ENCODE peak calls at places on chromosome 4, in seven cellular contexts. One of them, this sample, is unnamed.

GRCh38 chr4:7807351-7807921 is 132.2 kb downstream of the AFAP1 start:
- DNase-seq in stimulated activated CD8-positive, alpha-beta memory T cell treated with anti-CD3 and anti-CD28 coated beads, Interleukin-4, amount 100 ng/mL, for 4 hours: no peak
- DNase-seq in left ventricle myocardium inferior: peak
- DNase-seq in activated naive CD4-positive, alpha-beta T cell treated with anti-CD3 and anti-CD28 coated beads, Interleukin-2, amount 10 ng/mL, durations not matched to agents 7 days and 5 days: no peak
- DNase-seq in GM23248: no peak
- DNase-seq in iPS DF 6.9: no peak
- DNase-seq in activated CD4-positive, CD25-positive, alpha-beta regulatory T cell: no peak
- DNase-seq in this sample: no peak

GRCh38 chr4:183142566-183143545 is 43.8 kb downstream of the WWC2 start:
- DNase-seq in activated CD4-positive, CD25-positive, alpha-beta regulatory T cell: no peak
- DNase-seq in activated naive CD4-positive, alpha-beta T cell treated with anti-CD3 and anti-CD28 coated beads, Interleukin-2, amount 10 ng/mL, durations not matched to agents 7 days and 5 days: no peak
- DNase-seq in GM23248: peak
- DNase-seq in stimulated activated CD8-positive, alpha-beta memory T cell treated with anti-CD3 and anti-CD28 coated beads, Interleukin-4, amount 100 ng/mL, for 4 hours: no peak
- DNase-seq in left ventricle myocardium inferior: peak
- DNase-seq in iPS DF 6.9: no peak
- DNase-seq in this sample: no peak

GRCh38 chr4:19727141-19727540 is 524.6 kb upstream of the SLIT2 start:
- DNase-seq in iPS DF 6.9: no peak
- DNase-seq in activated CD4-positive, CD25-positive, alpha-beta regulatory T cell: no peak
- DNase-seq in left ventricle myocardium inferior: no peak
- DNase-seq in stimulated activated CD8-positive, alpha-beta memory T cell treated with anti-CD3 and anti-CD28 coated beads, Interleukin-4, amount 100 ng/mL, for 4 hours: no peak
- DNase-seq in GM23248: no peak
- DNase-seq in activated naive CD4-positive, alpha-beta T cell treated with anti-CD3 and anti-CD28 coated beads, Interleukin-2, amount 10 ng/mL, durations not matched to agents 7 days and 5 days: no peak
- DNase-seq in this sample: no peak

GRCh38 chr4:188107931-188108843 is 1.2 kb downstream of the TRIML2 start:
- DNase-seq in iPS DF 6.9: peak
- DNase-seq in GM23248: peak
- DNase-seq in left ventricle myocardium inferior: no peak
- DNase-seq in activated CD4-positive, CD25-positive, alpha-beta regulatory T cell: no peak
- DNase-seq in stimulated activated CD8-positive, alpha-beta memory T cell treated with anti-CD3 and anti-CD28 coated beads, Interleukin-4, amount 100 ng/mL, for 4 hours: no peak
- DNase-seq in activated naive CD4-positive, alpha-beta T cell treated with anti-CD3 and anti-CD28 coated beads, Interleukin-2, amount 10 ng/mL, durations not matched to agents 7 days and 5 days: no peak
- DNase-seq in this sample: no peak

GRCh38 chr4:38889143-38889542 is 21.5 kb downstream of the FAM114A1 start:
- DNase-seq in activated naive CD4-positive, alpha-beta T cell treated with anti-CD3 and anti-CD28 coated beads, Interleukin-2, amount 10 ng/mL, durations not matched to agents 7 days and 5 days: no peak
- DNase-seq in stimulated activated CD8-positive, alpha-beta memory T cell treated with anti-CD3 and anti-CD28 coated beads, Interleukin-4, amount 100 ng/mL, for 4 hours: no peak
- DNase-seq in GM23248: peak
- DNase-seq in activated CD4-positive, CD25-positive, alpha-beta regulatory T cell: no peak
- DNase-seq in left ventricle myocardium inferior: no peak
- DNase-seq in iPS DF 6.9: no peak
- DNase-seq in this sample: no peak

GRCh38 chr4:185138161-185138560 is 4.9 kb upstream of the SLC25A4 start:
- DNase-seq in activated naive CD4-positive, alpha-beta T cell treated with anti-CD3 and anti-CD28 coated beads, Interleukin-2, amount 10 ng/mL, durations not matched to agents 7 days and 5 days: no peak
- DNase-seq in GM23248: no peak
- DNase-seq in iPS DF 6.9: no peak
- DNase-seq in left ventricle myocardium inferior: no peak
- DNase-seq in stimulated activated CD8-positive, alpha-beta memory T cell treated with anti-CD3 and anti-CD28 coated beads, Interleukin-4, amount 100 ng/mL, for 4 hours: no peak
- DNase-seq in activated CD4-positive, CD25-positive, alpha-beta regulatory T cell: no peak
- DNase-seq in this sample: no peak

GRCh38 chr4:5881340-5881739 is 11.5 kb downstream of the CRMP1 start:
- DNase-seq in activated naive CD4-positive, alpha-beta T cell treated with anti-CD3 and anti-CD28 coated beads, Interleukin-2, amount 10 ng/mL, durations not matched to agents 7 days and 5 days: no peak
- DNase-seq in activated CD4-positive, CD25-positive, alpha-beta regulatory T cell: no peak
- DNase-seq in iPS DF 6.9: no peak
- DNase-seq in left ventricle myocardium inferior: no peak
- DNase-seq in stimulated activated CD8-positive, alpha-beta memory T cell treated with anti-CD3 and anti-CD28 coated beads, Interleukin-4, amount 100 ng/mL, for 4 hours: no peak
- DNase-seq in GM23248: no peak
- DNase-seq in this sample: no peak

GRCh38 chr4:12729384-12729783 is 754.8 kb downstream of the RAB28 start:
- DNase-seq in activated naive CD4-positive, alpha-beta T cell treated with anti-CD3 and anti-CD28 coated beads, Interleukin-2, amount 10 ng/mL, durations not matched to agents 7 days and 5 days: no peak
- DNase-seq in activated CD4-positive, CD25-positive, alpha-beta regulatory T cell: no peak
- DNase-seq in stimulated activated CD8-positive, alpha-beta memory T cell treated with anti-CD3 and anti-CD28 coated beads, Interleukin-4, amount 100 ng/mL, for 4 hours: no peak
- DNase-seq in iPS DF 6.9: no peak
- DNase-seq in left ventricle myocardium inferior: no peak
- DNase-seq in GM23248: peak
- DNase-seq in this sample: no peak

GRCh38 chr4:12889054-12889453 is 595.1 kb downstream of the RAB28 start:
- DNase-seq in stimulated activated CD8-positive, alpha-beta memory T cell treated with anti-CD3 and anti-CD28 coated beads, Interleukin-4, amount 100 ng/mL, for 4 hours: no peak
- DNase-seq in activated CD4-positive, CD25-positive, alpha-beta regulatory T cell: no peak
- DNase-seq in iPS DF 6.9: no peak
- DNase-seq in GM23248: peak
- DNase-seq in activated naive CD4-positive, alpha-beta T cell treated with anti-CD3 and anti-CD28 coated beads, Interleukin-2, amount 10 ng/mL, durations not matched to agents 7 days and 5 days: no peak
- DNase-seq in left ventricle myocardium inferior: peak
- DNase-seq in this sample: no peak

GRCh38 chr4:45284400-45285085 is 558.2 kb upstream of the GNPDA2 start:
- DNase-seq in activated CD4-positive, CD25-positive, alpha-beta regulatory T cell: no peak
- DNase-seq in left ventricle myocardium inferior: no peak
- DNase-seq in stimulated activated CD8-positive, alpha-beta memory T cell treated with anti-CD3 and anti-CD28 coated beads, Interleukin-4, amount 100 ng/mL, for 4 hours: no peak
- DNase-seq in GM23248: no peak
- DNase-seq in activated naive CD4-positive, alpha-beta T cell treated with anti-CD3 and anti-CD28 coated beads, Interleukin-2, amount 10 ng/mL, durations not matched to agents 7 days and 5 days: no peak
- DNase-seq in iPS DF 6.9: no peak
- DNase-seq in this sample: no peak

GRCh38 chr4:169314906-169315305 is 44.1 kb upstream of the SH3RF1 start:
- DNase-seq in activated naive CD4-positive, alpha-beta T cell treated with anti-CD3 and anti-CD28 coated beads, Interleukin-2, amount 10 ng/mL, durations not matched to agents 7 days and 5 days: no peak
- DNase-seq in stimulated activated CD8-positive, alpha-beta memory T cell treated with anti-CD3 and anti-CD28 coated beads, Interleukin-4, amount 100 ng/mL, for 4 hours: no peak
- DNase-seq in iPS DF 6.9: no peak
- DNase-seq in activated CD4-positive, CD25-positive, alpha-beta regulatory T cell: no peak
- DNase-seq in left ventricle myocardium inferior: peak
- DNase-seq in GM23248: peak
- DNase-seq in this sample: no peak

GRCh38 chr4:152729466-152729865 is 49.7 kb upstream of the TMEM154 start:
- DNase-seq in activated CD4-positive, CD25-positive, alpha-beta regulatory T cell: no peak
- DNase-seq in activated naive CD4-positive, alpha-beta T cell treated with anti-CD3 and anti-CD28 coated beads, Interleukin-2, amount 10 ng/mL, durations not matched to agents 7 days and 5 days: no peak
- DNase-seq in GM23248: peak
- DNase-seq in left ventricle myocardium inferior: no peak
- DNase-seq in stimulated activated CD8-positive, alpha-beta memory T cell treated with anti-CD3 and anti-CD28 coated beads, Interleukin-4, amount 100 ng/mL, for 4 hours: no peak
- DNase-seq in iPS DF 6.9: no peak
- DNase-seq in this sample: no peak

GRCh38 chr4:188867796-188868195 is 728.6 kb downstream of the TRIML1 start:
- DNase-seq in stimulated activated CD8-positive, alpha-beta memory T cell treated with anti-CD3 and anti-CD28 coated beads, Interleukin-4, amount 100 ng/mL, for 4 hours: no peak
- DNase-seq in activated CD4-positive, CD25-positive, alpha-beta regulatory T cell: no peak
- DNase-seq in left ventricle myocardium inferior: no peak
- DNase-seq in activated naive CD4-positive, alpha-beta T cell treated with anti-CD3 and anti-CD28 coated beads, Interleukin-2, amount 10 ng/mL, durations not matched to agents 7 days and 5 days: no peak
- DNase-seq in iPS DF 6.9: no peak
- DNase-seq in GM23248: no peak
- DNase-seq in this sample: no peak

GRCh38 chr4:105092768-105093167 is 53.9 kb upstream of the TET2 start:
- DNase-seq in left ventricle myocardium inferior: no peak
- DNase-seq in GM23248: peak
- DNase-seq in stimulated activated CD8-positive, alpha-beta memory T cell treated with anti-CD3 and anti-CD28 coated beads, Interleukin-4, amount 100 ng/mL, for 4 hours: no peak
- DNase-seq in activated CD4-positive, CD25-positive, alpha-beta regulatory T cell: no peak
- DNase-seq in iPS DF 6.9: no peak
- DNase-seq in activated naive CD4-positive, alpha-beta T cell treated with anti-CD3 and anti-CD28 coated beads, Interleukin-2, amount 10 ng/mL, durations not matched to agents 7 days and 5 days: no peak
- DNase-seq in this sample: no peak

GRCh38 chr4:76996445-76996844 is 46.9 kb downstream of the SEPTIN11 start:
- DNase-seq in GM23248: no peak
- DNase-seq in activated naive CD4-positive, alpha-beta T cell treated with anti-CD3 and anti-CD28 coated beads, Interleukin-2, amount 10 ng/mL, durations not matched to agents 7 days and 5 days: no peak
- DNase-seq in activated CD4-positive, CD25-positive, alpha-beta regulatory T cell: no peak
- DNase-seq in iPS DF 6.9: no peak
- DNase-seq in left ventricle myocardium inferior: no peak
- DNase-seq in stimulated activated CD8-positive, alpha-beta memory T cell treated with anti-CD3 and anti-CD28 coated beads, Interleukin-4, amount 100 ng/mL, for 4 hours: no peak
- DNase-seq in this sample: no peak

GRCh38 chr4:120709986-120710385 is 212.5 kb downstream of the PRDM5 start:
- DNase-seq in GM23248: peak
- DNase-seq in activated naive CD4-positive, alpha-beta T cell treated with anti-CD3 and anti-CD28 coated beads, Interleukin-2, amount 10 ng/mL, durations not matched to agents 7 days and 5 days: no peak
- DNase-seq in stimulated activated CD8-positive, alpha-beta memory T cell treated with anti-CD3 and anti-CD28 coated beads, Interleukin-4, amount 100 ng/mL, for 4 hours: no peak
- DNase-seq in iPS DF 6.9: no peak
- DNase-seq in left ventricle myocardium inferior: no peak
- DNase-seq in activated CD4-positive, CD25-positive, alpha-beta regulatory T cell: no peak
- DNase-seq in this sample: no peak

GRCh38 chr4:7186516-7187296 is 5.6 kb upstream of the SORCS2 start:
- DNase-seq in GM23248: no peak
- DNase-seq in left ventricle myocardium inferior: no peak
- DNase-seq in activated naive CD4-positive, alpha-beta T cell treated with anti-CD3 and anti-CD28 coated beads, Interleukin-2, amount 10 ng/mL, durations not matched to agents 7 days and 5 days: no peak
- DNase-seq in activated CD4-positive, CD25-positive, alpha-beta regulatory T cell: no peak
- DNase-seq in iPS DF 6.9: no peak
- DNase-seq in stimulated activated CD8-positive, alpha-beta memory T cell treated with anti-CD3 and anti-CD28 coated beads, Interleukin-4, amount 100 ng/mL, for 4 hours: no peak
- DNase-seq in this sample: no peak

GRCh38 chr4:104942990-104943758 is 203.5 kb upstream of the TET2 start:
- DNase-seq in stimulated activated CD8-positive, alpha-beta memory T cell treated with anti-CD3 and anti-CD28 coated beads, Interleukin-4, amount 100 ng/mL, for 4 hours: no peak
- DNase-seq in left ventricle myocardium inferior: no peak
- DNase-seq in activated naive CD4-positive, alpha-beta T cell treated with anti-CD3 and anti-CD28 coated beads, Interleukin-2, amount 10 ng/mL, durations not matched to agents 7 days and 5 days: peak
- DNase-seq in GM23248: no peak
- DNase-seq in iPS DF 6.9: no peak
- DNase-seq in activated CD4-positive, CD25-positive, alpha-beta regulatory T cell: no peak
- DNase-seq in this sample: no peak

GRCh38 chr4:140239311-140239710 is 85.3 kb upstream of the MAML3 start:
- DNase-seq in activated CD4-positive, CD25-positive, alpha-beta regulatory T cell: no peak
- DNase-seq in GM23248: no peak
- DNase-seq in iPS DF 6.9: no peak
- DNase-seq in left ventricle myocardium inferior: no peak
- DNase-seq in stimulated activated CD8-positive, alpha-beta memory T cell treated with anti-CD3 and anti-CD28 coated beads, Interleukin-4, amount 100 ng/mL, for 4 hours: no peak
- DNase-seq in activated naive CD4-positive, alpha-beta T cell treated with anti-CD3 and anti-CD28 coated beads, Interleukin-2, amount 10 ng/mL, durations not matched to agents 7 days and 5 days: no peak
- DNase-seq in this sample: no peak

GRCh38 chr4:98203406-98204235 is 57.6 kb upstream of the RAP1GDS1 start:
- DNase-seq in activated CD4-positive, CD25-positive, alpha-beta regulatory T cell: no peak
- DNase-seq in stimulated activated CD8-positive, alpha-beta memory T cell treated with anti-CD3 and anti-CD28 coated beads, Interleukin-4, amount 100 ng/mL, for 4 hours: no peak
- DNase-seq in activated naive CD4-positive, alpha-beta T cell treated with anti-CD3 and anti-CD28 coated beads, Interleukin-2, amount 10 ng/mL, durations not matched to agents 7 days and 5 days: no peak
- DNase-seq in left ventricle myocardium inferior: no peak
- DNase-seq in iPS DF 6.9: no peak
- DNase-seq in GM23248: no peak
- DNase-seq in this sample: no peak

GRCh38 chr4:183411291-183411861 is 33.1 kb upstream of the CDKN2AIP start:
- DNase-seq in activated CD4-positive, CD25-positive, alpha-beta regulatory T cell: no peak
- DNase-seq in iPS DF 6.9: no peak
- DNase-seq in GM23248: no peak
- DNase-seq in left ventricle myocardium inferior: no peak
- DNase-seq in stimulated activated CD8-positive, alpha-beta memory T cell treated with anti-CD3 and anti-CD28 coated beads, Interleukin-4, amount 100 ng/mL, for 4 hours: no peak
- DNase-seq in activated naive CD4-positive, alpha-beta T cell treated with anti-CD3 and anti-CD28 coated beads, Interleukin-2, amount 10 ng/mL, durations not matched to agents 7 days and 5 days: no peak
- DNase-seq in this sample: no peak

This sample was measured in central memory CD8-positive, alpha-beta T cell.